ENCODE peak calls at places on chromosomes 11 and 22, in seven cellular contexts. O, W, F, S, P, Z and Q are unnamed samples. For H3K4me1, the result is how much of the 10 kb centered on the place peaks cover.

GRCh38 chr11:26847459-26847858 is 125.6 kb upstream of the SLC5A12 start:
- DNase-seq in O (no peak), W (no peak), F (no peak), Z (no peak), S (no peak), P (no peak), Q (peak)

GRCh38 chr11:7251836-7252682 is at the start of gene SYT9:
- DNase-seq in P (peak), W (peak), F (peak), Z (no peak), S (no peak), O (no peak), Q (peak)

GRCh38 chr22:20636075-20636812 is 128.8 kb downstream of the MED15 start:
- DNase-seq in F (no peak), W (no peak), Z (no peak), S (no peak), O (no peak), P (no peak), Q (no peak)

GRCh38 chr22:33018232-33018864 is 39.8 kb downstream of the SYN3 start:
- DNase-seq in Z (peak), O (no peak), W (peak), S (no peak), F (no peak), P (peak), Q (peak)

GRCh38 chr11:95849087-95849825 is 59.0 kb downstream of the CEP57 start:
- DNase-seq in F (no peak), Z (no peak), W (peak), S (no peak), O (no peak), P (no peak), Q (peak)

GRCh38 chr22:47188337-47189055 is 426.0 kb downstream of the TBC1D22A start:
- DNase-seq in O (no peak), S (no peak), Z (no peak), P (no peak), F (no peak), W (peak), Q (no peak)

GRCh38 chr11:102111011-102111786 is 952 bp downstream of the YAP1 start:
- DNase-seq in Z (no peak), W (peak), O (no peak), P (peak), F (peak), S (no peak), Q (peak)

GRCh38 chr11:94721565-94722292 is 46.4 kb upstream of the AMOTL1 start:
- DNase-seq in P (no peak), Z (no peak), W (peak), O (no peak), S (no peak), F (no peak), Q (no peak)

GRCh38 chr11:101176381-101176780 is 46.8 kb upstream of the PGR start:
- DNase-seq in F (no peak), O (no peak), W (no peak), S (no peak), P (no peak), Z (no peak), Q (no peak)

GRCh38 chr11:125201525-125202121 is 37.1 kb downstream of the PKNOX2 start:
- DNase-seq in W (no peak), Z (no peak), P (peak), O (no peak), S (no peak), F (no peak), Q (no peak)

GRCh38 chr11:32385998-32386397 is 49.3 kb downstream of the WT1 start:
- DNase-seq in O (no peak), F (no peak), P (no peak), W (peak), Z (no peak), S (no peak), Q (no peak)

GRCh38 chr11:26510201-26510600 is 61.9 kb downstream of the MUC15 start:
- DNase-seq in Z (no peak), P (no peak), O (no peak), W (no peak), S (no peak), F (no peak), Q (no peak)

GRCh38 chr11:8352852-8353505 is 89.3 kb upstream of the LMO1 start:
- DNase-seq in W (no peak), P (no peak), S (no peak), O (no peak), F (no peak), Z (no peak), Q (no peak)

GRCh38 chr11:129374081-129374992 is 1.3 kb upstream of the BARX2 start:
- DNase-seq in F (peak), S (no peak), Z (no peak), O (no peak), W (peak), P (no peak), Q (no peak)

GRCh38 chr22:43151251-43152000 is at the start of gene TSPO:
- DNase-seq in P (peak), W (peak), S (no peak), O (peak), Z (peak), F (peak), Q (peak)

GRCh38 chr11:69682681-69683326 is 7.7 kb upstream of the LTO1 start:
- DNase-seq in P (no peak), F (no peak), S (no peak), Z (no peak), W (no peak), O (no peak), Q (no peak)

GRCh38 chr11:23789938-23790371 is 706.9 kb upstream of the LUZP2 start:
- DNase-seq in W (no peak), S (no peak), P (no peak), O (no peak), F (peak), Z (no peak), Q (no peak)

GRCh38 chr22:36577019-36577418 is 48.1 kb upstream of the EIF3D start:
- DNase-seq in F (no peak), W (peak), Z (no peak), S (no peak), O (no peak), P (no peak), Q (no peak)

GRCh38 chr11:68002943-68003845 is 703 bp downstream of the UNC93B1 start:
- DNase-seq in F (peak), Z (peak), W (peak), O (peak), P (peak), S (no peak), Q (peak)

GRCh38 chr11:123430736-123431356 is 777 bp downstream of the GRAMD1B start:
- DNase-seq in F (peak), O (peak), Z (peak), W (peak), P (peak), S (no peak), Q (peak)

GRCh38 chr11:47980907-47981621 is 705 bp downstream of the PTPRJ start:
- DNase-seq in F (peak), P (peak), O (no peak), S (no peak), W (peak), Z (no peak), Q (peak)

GRCh38 chr11:12812849-12813248 is 138.6 kb downstream of the TEAD1 start:
- DNase-seq in S (no peak), F (no peak), P (no peak), W (no peak), O (no peak), Z (no peak), Q (no peak)
- H3K4me1 ChIP-seq in S (half or more), F (under half), P (under half), W (under half), O (under half), Z (under half), Q (under half)

DNA sequence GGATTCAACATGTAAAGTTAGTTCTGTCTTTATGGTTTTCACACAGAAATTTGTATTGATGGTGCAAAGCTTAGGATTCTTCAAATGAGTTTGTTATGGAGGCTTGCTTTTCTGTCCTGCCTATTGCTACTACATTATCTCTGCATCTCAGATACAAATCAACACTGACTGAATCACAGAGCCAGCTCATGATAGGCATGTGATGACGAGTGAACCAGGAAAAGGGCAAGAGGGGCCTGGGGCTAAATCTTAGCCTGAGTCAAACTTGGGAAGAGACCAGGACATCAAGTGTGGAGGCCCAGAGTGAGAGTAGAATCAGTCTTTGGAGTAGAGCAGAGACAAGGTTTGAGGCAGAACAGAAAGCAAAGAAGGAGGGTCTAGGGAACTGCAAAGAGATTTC is 107.1 kb upstream of the CD44 start:
- DNase-seq in W (no peak), P (no peak), O (no peak), S (no peak), Z (no peak), F (no peak), Q (no peak)
- H3K4me3 ChIP-seq in W (no peak), P (no peak), O (no peak), S (no peak), Z (no peak), F (no peak), Q (no peak)

GRCh38 chr11:34616086-34616485 is 4.8 kb upstream of the EHF start:
- DNase-seq in S (no peak), O (no peak), Z (no peak), W (no peak), P (no peak), F (no peak), Q (no peak)

GRCh38 chr11:34616830-34617504 is 3.9 kb upstream of the EHF start:
- DNase-seq in O (no peak), S (no peak), F (no peak), P (peak), Z (no peak), W (no peak), Q (no peak)

GRCh38 chr11:34613462-34614183 is 7.3 kb upstream of the EHF start:
- DNase-seq in P (no peak), O (no peak), F (no peak), S (no peak), Z (no peak), W (no peak), Q (no peak)

GRCh38 chr11:34613015-34613414 is 7.9 kb upstream of the EHF start:
- DNase-seq in Z (no peak), W (no peak), F (no peak), P (no peak), O (no peak), S (no peak), Q (no peak)

DNA sequence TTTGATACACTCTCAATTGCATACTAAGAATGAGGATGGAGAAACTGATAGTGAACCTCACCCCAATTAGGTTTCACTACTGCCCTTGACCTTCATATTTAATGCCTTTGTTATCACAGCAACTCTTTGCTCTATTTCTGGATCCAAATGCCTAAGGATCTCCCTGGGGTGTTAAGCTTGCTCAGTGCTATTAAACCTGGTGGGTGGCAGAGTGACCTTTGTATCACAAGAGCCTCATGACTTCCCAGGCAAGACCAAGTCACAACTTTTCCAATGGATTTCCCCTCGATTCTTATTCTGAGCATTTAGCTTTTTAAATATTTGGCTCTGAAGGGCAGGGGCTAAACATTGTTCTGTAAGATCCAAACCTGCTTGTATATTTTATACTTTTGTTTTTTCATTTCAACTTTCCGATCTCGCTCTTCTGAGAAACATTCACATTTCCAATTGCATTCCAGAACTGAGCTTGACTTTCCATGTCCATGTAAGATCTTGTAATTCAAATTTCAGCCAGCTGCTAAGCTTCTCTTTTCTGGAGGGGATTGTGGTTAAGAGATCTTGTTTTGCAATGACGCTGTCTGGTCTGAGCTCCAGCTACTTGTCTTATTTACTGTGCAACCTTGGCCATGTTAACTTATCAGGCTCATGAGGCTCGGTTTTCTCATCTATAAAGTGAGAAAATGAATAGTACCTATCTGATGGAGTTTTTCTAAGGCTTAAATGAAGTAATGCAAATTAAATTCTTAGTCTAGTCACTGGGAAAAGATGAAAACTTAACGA is 6.4 kb upstream of the EHF start:
- DNase-seq in F (no peak), Z (no peak), S (no peak), W (no peak), P (no peak), O (no peak), Q (no peak)
- H3K4me1 ChIP-seq in F (under half), Z (under half), S (under half), W (under half), P (under half), O (under half), Q (under half)

GRCh38 chr11:75341583-75341982 is 9.9 kb downstream of the ARRB1 start:
- DNase-seq in S (no peak), P (no peak), Z (no peak), O (no peak), W (no peak), F (no peak), Q (peak)
- H3K4me3 ChIP-seq in S (no peak), P (no peak), Z (no peak), O (no peak), W (no peak), F (no peak), Q (no peak)

DNA sequence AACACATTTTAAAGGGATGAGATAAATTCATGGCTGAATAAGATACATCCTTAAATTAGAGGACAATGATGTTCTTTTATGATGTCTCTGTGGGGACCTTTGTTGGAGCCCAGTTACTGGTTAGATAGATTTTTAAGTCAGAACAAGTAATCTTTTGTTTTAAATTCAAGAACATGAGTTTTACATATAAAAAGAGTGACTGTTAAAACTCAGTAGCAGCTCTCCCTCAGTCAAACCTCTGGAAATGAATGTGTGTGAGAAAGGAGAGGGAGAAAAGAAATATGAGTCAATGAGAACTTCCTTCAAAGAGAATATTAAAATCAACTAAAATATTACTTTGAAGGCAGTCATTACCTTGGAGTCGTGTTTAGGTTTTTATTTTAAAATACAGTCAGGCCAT is 241.7 kb downstream of the SWAP70 start:
- DNase-seq in Z (no peak), S (no peak), W (no peak), F (no peak), O (no peak), P (no peak), Q (no peak)
- H3K4me1 ChIP-seq in Z (under half), S (under half), W (under half), F (under half), O (under half), P (under half), Q (under half)

DNA sequence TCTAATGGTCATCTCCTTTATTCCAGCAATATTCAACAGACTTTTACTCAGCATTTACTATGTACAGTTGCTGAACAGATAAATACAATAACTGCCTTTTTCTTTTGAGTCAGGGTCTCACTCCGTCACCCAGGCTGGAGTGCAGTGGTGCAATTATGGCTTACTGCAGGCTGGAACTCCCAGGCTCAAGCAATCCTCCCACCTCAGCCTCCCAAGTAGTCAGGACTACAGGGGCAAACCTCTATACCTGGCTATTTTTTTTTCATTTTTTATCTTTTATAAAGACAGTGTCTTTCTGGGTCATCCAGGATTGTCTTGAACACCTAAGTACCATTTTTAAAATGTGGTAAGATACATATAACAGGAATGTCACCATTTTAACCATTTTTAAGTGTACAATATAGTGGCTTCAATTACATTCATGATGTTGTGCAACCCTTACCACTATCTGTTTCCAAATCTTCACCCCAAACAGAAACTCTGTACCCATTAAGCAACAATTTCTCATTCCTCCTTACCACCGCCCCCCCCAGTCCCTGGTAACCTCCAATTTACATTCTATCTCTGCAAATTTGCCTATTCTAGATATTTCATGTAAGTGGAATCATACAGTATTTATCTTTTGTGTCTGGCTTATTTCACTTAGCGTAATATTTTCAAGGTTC is 67.8 kb downstream of the MIAT start:
- DNase-seq in S (no peak), W (no peak), O (no peak), Z (no peak), F (no peak), P (no peak), Q (no peak)
- H3K4me3 ChIP-seq in S (no peak), W (no peak), O (no peak), Z (no peak), F (no peak), P (no peak), Q (no peak)

DNA sequence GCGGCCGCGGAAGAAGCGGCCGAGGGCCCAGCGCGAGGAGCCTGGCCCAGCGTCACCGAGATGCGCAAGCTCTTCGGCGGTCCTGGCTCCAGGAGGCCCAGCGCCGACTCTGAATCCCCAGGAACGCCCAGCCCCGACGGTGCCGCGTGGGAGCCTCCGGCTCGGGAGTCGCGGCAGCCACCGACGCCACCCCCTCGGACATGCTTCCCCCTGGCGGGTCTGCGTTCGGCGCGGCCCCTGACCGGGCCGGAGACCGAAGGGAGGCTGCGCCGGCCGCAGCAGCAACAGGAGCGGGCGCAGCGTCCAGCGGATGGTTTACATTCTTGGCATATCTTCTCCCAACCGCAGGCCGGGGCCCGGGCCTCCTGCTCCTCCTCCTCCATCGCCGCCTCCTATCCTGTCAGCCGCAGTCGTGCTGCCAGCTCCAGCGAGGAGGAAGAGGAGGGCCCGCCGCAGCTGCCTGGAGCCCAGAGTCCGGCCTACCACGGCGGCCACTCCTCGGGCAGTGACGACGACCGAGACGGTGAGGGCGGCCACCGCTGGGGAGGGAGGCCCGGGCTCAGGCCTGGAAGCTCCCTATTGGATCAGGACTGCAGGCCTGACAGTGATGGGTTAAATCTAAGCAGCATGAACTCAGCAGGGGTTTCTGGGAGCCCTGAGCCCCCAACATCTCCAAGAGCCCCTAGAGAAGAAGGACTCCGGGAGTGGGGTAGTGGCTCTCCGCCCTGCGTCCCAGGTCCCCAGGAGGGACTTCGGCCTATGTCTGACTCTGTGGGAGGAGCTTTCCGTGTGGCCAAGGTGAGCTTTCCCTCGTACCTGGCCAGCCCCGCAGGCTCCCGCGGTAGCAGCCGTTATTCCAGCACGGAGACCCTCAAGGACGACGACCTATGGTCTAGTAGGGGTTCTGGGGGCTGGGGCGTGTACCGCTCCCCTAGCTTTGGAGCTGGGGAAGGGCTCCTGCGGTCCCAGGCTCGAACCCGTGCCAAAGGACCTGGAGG is 1.2 kb downstream of the ARHGEF17 start:
- DNase-seq in W (peak), F (peak), S (no peak), P (peak), Z (no peak), O (no peak), Q (peak)
- H3K4me1 ChIP-seq in W (under half), F (under half), S (under half), P (under half), Z (under half), O (under half), Q (under half)

DNA sequence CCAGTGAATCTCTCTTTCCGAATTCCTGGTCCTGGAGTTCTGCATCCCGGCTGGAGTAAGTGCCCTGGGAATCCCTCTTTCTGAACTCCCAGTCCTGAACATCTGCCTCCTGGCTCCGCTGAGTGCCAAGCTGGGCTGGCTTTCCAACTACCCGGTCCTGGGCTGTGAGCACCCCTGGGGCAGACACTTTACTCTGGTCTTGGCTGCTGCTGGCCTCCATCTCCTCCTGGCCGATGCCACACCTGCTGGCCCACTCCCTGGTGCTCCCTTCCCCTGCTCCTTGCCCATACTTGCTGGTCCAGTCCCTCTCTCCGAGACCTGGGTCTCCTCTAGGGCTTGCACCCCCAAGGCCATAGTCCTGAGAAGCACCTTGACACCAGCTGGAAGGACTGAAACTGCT is 14.7 kb downstream of the TNKS1BP1 start:
- DNase-seq in P (no peak), O (no peak), W (no peak), Z (no peak), F (peak), S (no peak), Q (no peak)
- H3K4me3 ChIP-seq in P (no peak), O (no peak), W (no peak), Z (no peak), F (no peak), S (peak), Q (no peak)